ENCODE peak calls at places on chromosomes 13 and 19, in seven cellular contexts. One of them, this sample, is unnamed. For H3K36me3, the result is how much of the 10 kb centered on the place peaks cover.

GRCh38 chr13:33543631-33544030 is 258.1 kb upstream of the STARD13 start:
- DNase-seq in cardiac muscle cell: no peak
- DNase-seq in CD8-positive, alpha-beta memory T cell: no peak
- DNase-seq in bronchial epithelial cell: peak
- DNase-seq in kidney epithelial cell: no peak
- DNase-seq in BJ: no peak
- DNase-seq in stomach: no peak
- DNase-seq in this sample: no peak

GRCh38 chr13:50529154-50529882 is 314.2 kb downstream of the DLEU7 start:
- DNase-seq in cardiac muscle cell: peak
- DNase-seq in CD8-positive, alpha-beta memory T cell: no peak
- DNase-seq in bronchial epithelial cell: peak
- DNase-seq in kidney epithelial cell: no peak
- DNase-seq in BJ: no peak
- DNase-seq in stomach: peak
- DNase-seq in this sample: peak

GRCh38 chr13:102845630-102846260 is at the start of gene ERCC5:
- DNase-seq in cardiac muscle cell: peak
- DNase-seq in CD8-positive, alpha-beta memory T cell: peak
- DNase-seq in bronchial epithelial cell: peak
- DNase-seq in kidney epithelial cell: peak
- DNase-seq in BJ: peak
- DNase-seq in stomach: peak
- DNase-seq in this sample: peak

GRCh38 chr13:23159205-23159586 is 21.6 kb upstream of the SGCG start:
- DNase-seq in cardiac muscle cell: peak
- DNase-seq in CD8-positive, alpha-beta memory T cell: no peak
- DNase-seq in bronchial epithelial cell: peak
- DNase-seq in kidney epithelial cell: peak
- DNase-seq in BJ: no peak
- DNase-seq in stomach: no peak
- DNase-seq in this sample: peak

GRCh38 chr13:84997858-84998257 is 801.4 kb downstream of the SLITRK6 start:
- DNase-seq in cardiac muscle cell: no peak
- DNase-seq in CD8-positive, alpha-beta memory T cell: no peak
- DNase-seq in bronchial epithelial cell: no peak
- DNase-seq in kidney epithelial cell: no peak
- DNase-seq in BJ: peak
- DNase-seq in stomach: no peak
- DNase-seq in this sample: no peak

GRCh38 chr13:103973740-103974139 is 907.5 kb upstream of the SLC10A2 start:
- DNase-seq in cardiac muscle cell: no peak
- DNase-seq in CD8-positive, alpha-beta memory T cell: no peak
- DNase-seq in bronchial epithelial cell: no peak
- DNase-seq in kidney epithelial cell: no peak
- DNase-seq in BJ: no peak
- DNase-seq in stomach: no peak
- DNase-seq in this sample: no peak

GRCh38 chr19:52946322-52947310 is 16.1 kb downstream of the ZNF816 start:
- DNase-seq in cardiac muscle cell: peak
- DNase-seq in CD8-positive, alpha-beta memory T cell: no peak
- DNase-seq in bronchial epithelial cell: no peak
- DNase-seq in kidney epithelial cell: no peak
- DNase-seq in BJ: no peak
- DNase-seq in stomach: peak
- DNase-seq in this sample: no peak

GRCh38 chr19:21838646-21839045 is 2.7 kb upstream of the ZNF43 start:
- DNase-seq in cardiac muscle cell: peak
- DNase-seq in CD8-positive, alpha-beta memory T cell: no peak
- DNase-seq in bronchial epithelial cell: no peak
- DNase-seq in kidney epithelial cell: no peak
- DNase-seq in BJ: no peak
- DNase-seq in stomach: no peak
- DNase-seq in this sample: peak

GRCh38 chr13:95494082-95494681 is 58.3 kb upstream of the CLDN10 start:
- DNase-seq in cardiac muscle cell: peak
- DNase-seq in CD8-positive, alpha-beta memory T cell: no peak
- DNase-seq in bronchial epithelial cell: peak
- DNase-seq in kidney epithelial cell: no peak
- DNase-seq in BJ: peak
- DNase-seq in stomach: no peak
- DNase-seq in this sample: peak

GRCh38 chr13:36357692-36358091 is 11.5 kb upstream of the SPART start:
- DNase-seq in cardiac muscle cell: peak
- DNase-seq in CD8-positive, alpha-beta memory T cell: no peak
- DNase-seq in bronchial epithelial cell: no peak
- DNase-seq in kidney epithelial cell: no peak
- DNase-seq in BJ: no peak
- DNase-seq in stomach: no peak
- DNase-seq in this sample: peak

GRCh38 chr19:56837492-56837891 is 3.0 kb downstream of the PEG3 start:
- DNase-seq in cardiac muscle cell: peak
- DNase-seq in CD8-positive, alpha-beta memory T cell: no peak
- DNase-seq in bronchial epithelial cell: no peak
- DNase-seq in kidney epithelial cell: peak
- DNase-seq in BJ: no peak
- DNase-seq in stomach: peak
- DNase-seq in this sample: no peak

GRCh38 chr19:54586397-54586796 is 7.0 kb upstream of the LILRA1 start:
- DNase-seq in cardiac muscle cell: no peak
- DNase-seq in CD8-positive, alpha-beta memory T cell: no peak
- DNase-seq in bronchial epithelial cell: no peak
- DNase-seq in kidney epithelial cell: no peak
- DNase-seq in BJ: no peak
- DNase-seq in stomach: no peak
- DNase-seq in this sample: no peak

GRCh38 chr13:37645181-37645580 is 46.6 kb upstream of the POSTN start:
- DNase-seq in cardiac muscle cell: no peak
- DNase-seq in CD8-positive, alpha-beta memory T cell: no peak
- DNase-seq in bronchial epithelial cell: no peak
- DNase-seq in kidney epithelial cell: no peak
- DNase-seq in BJ: no peak
- DNase-seq in stomach: no peak
- DNase-seq in this sample: no peak

GRCh38 chr19:16203256-16204004 is 5.7 kb downstream of the AP1M1 start:
- DNase-seq in cardiac muscle cell: no peak
- DNase-seq in CD8-positive, alpha-beta memory T cell: no peak
- DNase-seq in bronchial epithelial cell: no peak
- DNase-seq in kidney epithelial cell: no peak
- DNase-seq in BJ: no peak
- DNase-seq in stomach: no peak
- DNase-seq in this sample: no peak

GRCh38 chr19:55554749-55555152 is 9.4 kb upstream of the SBK3 start:
- DNase-seq in cardiac muscle cell: no peak
- DNase-seq in CD8-positive, alpha-beta memory T cell: no peak
- DNase-seq in bronchial epithelial cell: no peak
- DNase-seq in kidney epithelial cell: no peak
- DNase-seq in BJ: no peak
- DNase-seq in stomach: peak
- DNase-seq in this sample: no peak

GRCh38 chr19:33775731-33776487 is 20.8 kb upstream of the KCTD15 start:
- DNase-seq in cardiac muscle cell: no peak
- DNase-seq in CD8-positive, alpha-beta memory T cell: no peak
- DNase-seq in bronchial epithelial cell: no peak
- DNase-seq in kidney epithelial cell: no peak
- DNase-seq in BJ: no peak
- DNase-seq in stomach: no peak
- DNase-seq in this sample: no peak

GRCh38 chr13:74215420-74215819 is 81.2 kb upstream of the KLF12 start:
- DNase-seq in cardiac muscle cell: no peak
- DNase-seq in CD8-positive, alpha-beta memory T cell: no peak
- DNase-seq in bronchial epithelial cell: no peak
- DNase-seq in kidney epithelial cell: no peak
- DNase-seq in BJ: no peak
- DNase-seq in stomach: no peak
- DNase-seq in this sample: no peak

GRCh38 chr19:54448037-54448773 is 794 bp upstream of the LENG8 start:
- DNase-seq in cardiac muscle cell: peak
- DNase-seq in CD8-positive, alpha-beta memory T cell: no peak
- DNase-seq in bronchial epithelial cell: peak
- DNase-seq in kidney epithelial cell: no peak
- DNase-seq in BJ: no peak
- DNase-seq in stomach: no peak
- DNase-seq in this sample: peak

GRCh38 chr19:33316521-33317284 is 14.4 kb upstream of the CEBPA start:
- DNase-seq in cardiac muscle cell: no peak
- DNase-seq in CD8-positive, alpha-beta memory T cell: no peak
- DNase-seq in bronchial epithelial cell: no peak
- DNase-seq in kidney epithelial cell: no peak
- DNase-seq in BJ: no peak
- DNase-seq in stomach: no peak
- DNase-seq in this sample: no peak

GRCh38 chr19:32227561-32228165 is 117.7 kb upstream of the ZNF507 start:
- DNase-seq in cardiac muscle cell: no peak
- DNase-seq in CD8-positive, alpha-beta memory T cell: no peak
- DNase-seq in bronchial epithelial cell: no peak
- DNase-seq in kidney epithelial cell: no peak
- DNase-seq in BJ: no peak
- DNase-seq in stomach: no peak
- DNase-seq in this sample: no peak

GRCh38 chr13:48896312-48896711 is 79.4 kb upstream of the FNDC3A start:
- DNase-seq in cardiac muscle cell: peak
- DNase-seq in CD8-positive, alpha-beta memory T cell: no peak
- DNase-seq in bronchial epithelial cell: peak
- DNase-seq in kidney epithelial cell: no peak
- DNase-seq in BJ: no peak
- DNase-seq in stomach: no peak
- DNase-seq in this sample: peak

GRCh38 chr13:30409911-30410704 is 12.2 kb upstream of the UBE2L5 start:
- DNase-seq in cardiac muscle cell: peak
- DNase-seq in CD8-positive, alpha-beta memory T cell: no peak
- DNase-seq in bronchial epithelial cell: peak
- DNase-seq in kidney epithelial cell: no peak
- DNase-seq in BJ: no peak
- DNase-seq in stomach: no peak
- DNase-seq in this sample: peak

GRCh38 chr13:52004508-52005183 is 6.6 kb downstream of the ATP7B start:
- DNase-seq in cardiac muscle cell: no peak
- DNase-seq in CD8-positive, alpha-beta memory T cell: no peak
- DNase-seq in bronchial epithelial cell: no peak
- DNase-seq in kidney epithelial cell: no peak
- DNase-seq in BJ: no peak
- DNase-seq in stomach: no peak
- DNase-seq in this sample: no peak

GRCh38 chr19:35013820-35014754 is 14.0 kb downstream of the GRAMD1A start:
- DNase-seq in cardiac muscle cell: peak
- DNase-seq in CD8-positive, alpha-beta memory T cell: peak
- DNase-seq in bronchial epithelial cell: no peak
- DNase-seq in kidney epithelial cell: no peak
- DNase-seq in BJ: no peak
- DNase-seq in stomach: no peak
- DNase-seq in this sample: no peak

DNA sequence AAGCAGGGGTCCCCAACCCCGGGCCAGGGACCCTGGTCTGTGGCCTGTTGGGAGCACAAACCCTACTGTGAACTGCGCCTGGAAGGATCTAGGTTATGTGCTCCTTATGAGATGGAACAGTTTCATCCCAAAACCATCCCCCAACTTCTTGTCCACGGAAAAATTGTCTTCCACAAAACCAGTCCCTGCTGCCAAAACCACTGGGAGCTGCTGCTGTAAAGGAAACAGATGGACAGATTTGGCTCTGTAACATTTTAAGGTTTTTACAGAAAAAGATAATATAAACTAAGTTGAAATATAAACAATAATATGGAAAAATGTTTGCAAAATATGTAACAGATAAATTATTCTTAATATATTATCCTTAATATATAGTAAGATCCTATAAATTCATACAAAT is 73.7 kb downstream of the COG6 start:
- DNase-seq in cardiac muscle cell: peak
- DNase-seq in CD8-positive, alpha-beta memory T cell: no peak
- DNase-seq in bronchial epithelial cell: no peak
- DNase-seq in kidney epithelial cell: no peak
- DNase-seq in BJ: no peak
- DNase-seq in stomach: no peak
- DNase-seq in this sample: peak
- H3K36me3 ChIP-seq in cardiac muscle cell: under half
- H3K36me3 ChIP-seq in CD8-positive, alpha-beta memory T cell: under half
- H3K36me3 ChIP-seq in bronchial epithelial cell: under half
- H3K36me3 ChIP-seq in kidney epithelial cell: under half
- H3K36me3 ChIP-seq in BJ: under half
- H3K36me3 ChIP-seq in stomach: half or more
- H3K36me3 ChIP-seq in this sample: under half

DNA sequence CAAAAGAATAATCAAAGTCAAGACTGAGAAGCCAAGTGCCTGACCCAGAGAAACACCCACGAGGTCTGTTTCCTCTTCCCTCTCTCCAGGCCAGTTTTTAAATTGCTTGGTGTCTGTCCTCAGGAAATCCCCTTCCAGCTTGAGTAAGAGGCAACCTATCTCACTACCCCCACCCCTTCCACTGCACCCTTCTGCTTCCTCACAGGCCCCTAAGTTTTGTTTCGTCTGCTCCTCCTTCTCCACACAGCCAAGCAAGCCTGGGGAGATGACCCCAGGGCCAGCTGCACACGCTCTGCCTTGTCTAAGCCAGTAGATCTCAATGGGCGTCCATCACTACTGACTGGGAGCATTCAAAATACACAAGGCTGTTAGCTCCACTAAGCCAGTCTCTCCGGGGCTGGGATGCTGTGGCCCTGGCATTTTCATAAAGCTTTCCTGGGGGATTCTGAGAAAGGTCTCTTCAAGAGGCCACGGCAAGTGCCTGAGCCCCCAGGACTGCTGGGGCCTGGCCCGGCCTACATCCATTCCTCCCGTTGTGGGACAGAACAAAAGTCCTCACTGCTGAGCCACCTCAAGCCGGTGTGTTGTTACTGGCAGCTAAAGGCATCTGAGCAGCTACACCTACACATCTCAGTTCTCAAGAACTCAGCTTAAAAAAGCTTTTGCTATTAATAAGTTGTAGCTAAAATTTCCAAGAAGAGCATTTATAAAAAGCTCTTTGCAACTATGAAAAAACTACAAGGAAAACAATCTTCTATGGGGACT is 14.9 kb upstream of the IL4I1 start:
- DNase-seq in cardiac muscle cell: peak
- DNase-seq in CD8-positive, alpha-beta memory T cell: no peak
- DNase-seq in bronchial epithelial cell: no peak
- DNase-seq in kidney epithelial cell: no peak
- DNase-seq in BJ: no peak
- DNase-seq in stomach: no peak
- DNase-seq in this sample: no peak
- H3K36me3 ChIP-seq in cardiac muscle cell: under half
- H3K36me3 ChIP-seq in CD8-positive, alpha-beta memory T cell: under half
- H3K36me3 ChIP-seq in bronchial epithelial cell: under half
- H3K36me3 ChIP-seq in kidney epithelial cell: under half
- H3K36me3 ChIP-seq in BJ: under half
- H3K36me3 ChIP-seq in stomach: half or more
- H3K36me3 ChIP-seq in this sample: under half

GRCh38 chr13:45516757-45517156 is 52.0 kb downstream of the COG3 start:
- DNase-seq in cardiac muscle cell: no peak
- DNase-seq in CD8-positive, alpha-beta memory T cell: no peak
- DNase-seq in bronchial epithelial cell: peak
- DNase-seq in kidney epithelial cell: no peak
- DNase-seq in BJ: no peak
- DNase-seq in stomach: no peak
- DNase-seq in this sample: no peak
- H3K36me3 ChIP-seq in cardiac muscle cell: under half
- H3K36me3 ChIP-seq in CD8-positive, alpha-beta memory T cell: under half
- H3K36me3 ChIP-seq in bronchial epithelial cell: under half
- H3K36me3 ChIP-seq in kidney epithelial cell: under half
- H3K36me3 ChIP-seq in BJ: under half
- H3K36me3 ChIP-seq in stomach: half or more
- H3K36me3 ChIP-seq in this sample: half or more

GRCh38 chr19:37980419-37980975 is 73.5 kb downstream of the SIPA1L3 start:
- DNase-seq in cardiac muscle cell: no peak
- DNase-seq in CD8-positive, alpha-beta memory T cell: no peak
- DNase-seq in bronchial epithelial cell: no peak
- DNase-seq in kidney epithelial cell: peak
- DNase-seq in BJ: no peak
- DNase-seq in stomach: no peak
- DNase-seq in this sample: peak
- H3K36me3 ChIP-seq in cardiac muscle cell: under half
- H3K36me3 ChIP-seq in CD8-positive, alpha-beta memory T cell: under half
- H3K36me3 ChIP-seq in bronchial epithelial cell: under half
- H3K36me3 ChIP-seq in kidney epithelial cell: under half
- H3K36me3 ChIP-seq in BJ: under half
- H3K36me3 ChIP-seq in stomach: under half
- H3K36me3 ChIP-seq in this sample: under half

This sample was measured in astrocyte.